ENCODE peak calls at places on chromosomes 16 and 17, in four cellular contexts. One of them, this sample, is unnamed.

GRCh38 chr17:61411114-61411943 is 11.7 kb downstream of the TBX2 start:
- DNase-seq in endodermal cell: peak; percentile 94
- DNase-seq in GM23338: peak; percentile 70
- DNase-seq in RWPE1: peak; percentile 45
- DNase-seq in this sample: no peak

GRCh38 chr17:38725066-38725465 is 5.1 kb upstream of the CISD3 start:
- DNase-seq in endodermal cell: no peak
- DNase-seq in GM23338: no peak
- DNase-seq in RWPE1: no peak
- DNase-seq in this sample: no peak

GRCh38 chr16:21166561-21166961 is 8.1 kb downstream of the LDAF1 start:
- DNase-seq in endodermal cell: peak; percentile 61
- DNase-seq in GM23338: peak; percentile 29
- DNase-seq in RWPE1: no peak
- DNase-seq in this sample: no peak

GRCh38 chr16:86925067-86925791 is 346.9 kb downstream of the FOXL1 start:
- DNase-seq in endodermal cell: no peak
- DNase-seq in GM23338: no peak
- DNase-seq in RWPE1: no peak
- DNase-seq in this sample: no peak

GRCh38 chr17:20944014-20944905 is 98.6 kb downstream of the USP22 start:
- DNase-seq in endodermal cell: peak; percentile 93
- DNase-seq in GM23338: peak; percentile 87
- DNase-seq in RWPE1: peak; percentile 38
- DNase-seq in this sample: no peak

GRCh38 chr16:1773703-1774455 is 945 bp upstream of the MRPS34 start:
- DNase-seq in endodermal cell: no peak
- DNase-seq in GM23338: no peak
- DNase-seq in RWPE1: peak; percentile 40
- DNase-seq in this sample: no peak

GRCh38 chr16:84223456-84223855 is 16.4 kb downstream of the KCNG4 start:
- DNase-seq in endodermal cell: no peak
- DNase-seq in GM23338: no peak
- DNase-seq in RWPE1: no peak
- DNase-seq in this sample: no peak

GRCh38 chr16:1677942-1678499 is at the start of gene JPT2:
- DNase-seq in endodermal cell: peak; percentile 99
- DNase-seq in GM23338: peak; percentile 98
- DNase-seq in RWPE1: peak; percentile 98
- DNase-seq in this sample: peak; percentile 80

GRCh38 chr17:48002920-48003685 is 32.2 kb downstream of the CDK5RAP3 start:
- DNase-seq in endodermal cell: peak; percentile 85
- DNase-seq in GM23338: peak; percentile 69
- DNase-seq in RWPE1: no peak
- DNase-seq in this sample: no peak

GRCh38 chr16:55853114-55853513 is 20.2 kb upstream of the CES1 start:
- DNase-seq in endodermal cell: no peak
- DNase-seq in GM23338: no peak
- DNase-seq in RWPE1: no peak
- DNase-seq in this sample: no peak

GRCh38 chr17:17506893-17507464 is 10.8 kb upstream of the RASD1 start:
- DNase-seq in endodermal cell: no peak
- DNase-seq in GM23338: no peak
- DNase-seq in RWPE1: no peak
- DNase-seq in this sample: no peak

GRCh38 chr16:88810166-88810867 is 1.4 kb downstream of the APRT start:
- DNase-seq in endodermal cell: peak; percentile 70
- DNase-seq in GM23338: no peak
- DNase-seq in RWPE1: peak; percentile 19
- DNase-seq in this sample: no peak

GRCh38 chr17:59427996-59428395 is 96.5 kb downstream of the YPEL2 start:
- DNase-seq in endodermal cell: no peak
- DNase-seq in GM23338: no peak
- DNase-seq in RWPE1: no peak
- DNase-seq in this sample: no peak

GRCh38 chr16:86466695-86467406 is 43.5 kb upstream of the FOXF1 start:
- DNase-seq in endodermal cell: no peak
- DNase-seq in GM23338: no peak
- DNase-seq in RWPE1: no peak
- DNase-seq in this sample: no peak

GRCh38 chr17:33284022-33284421 is 9.1 kb downstream of the ASIC2 start:
- DNase-seq in endodermal cell: no peak
- DNase-seq in GM23338: no peak
- DNase-seq in RWPE1: peak; percentile 81
- DNase-seq in this sample: peak; percentile 35

GRCh38 chr17:17084941-17085340 is 42.7 kb downstream of the MPRIP start:
- DNase-seq in endodermal cell: no peak
- DNase-seq in GM23338: no peak
- DNase-seq in RWPE1: no peak
- DNase-seq in this sample: no peak

GRCh38 chr17:15112881-15113617 is 152.1 kb downstream of the PMP22 start:
- DNase-seq in endodermal cell: peak; percentile 39
- DNase-seq in GM23338: no peak
- DNase-seq in RWPE1: no peak
- DNase-seq in this sample: no peak

GRCh38 chr16:23832882-23833281 is 2.9 kb upstream of the PRKCB start:
- DNase-seq in endodermal cell: no peak
- DNase-seq in GM23338: no peak
- DNase-seq in RWPE1: no peak
- DNase-seq in this sample: no peak

GRCh38 chr16:89343501-89344291 is 126.2 kb downstream of the ZNF778 start:
- DNase-seq in endodermal cell: no peak
- DNase-seq in GM23338: no peak
- DNase-seq in RWPE1: no peak
- DNase-seq in this sample: no peak

GRCh38 chr16:23712976-23713375 is at the start of gene ERN2:
- DNase-seq in endodermal cell: peak; percentile 78
- DNase-seq in GM23338: peak; percentile 73
- DNase-seq in RWPE1: no peak
- DNase-seq in this sample: no peak

GRCh38 chr16:84550096-84550495 is 45.6 kb upstream of the MEAK7 start:
- DNase-seq in endodermal cell: no peak
- DNase-seq in GM23338: no peak
- DNase-seq in RWPE1: no peak
- DNase-seq in this sample: no peak

GRCh38 chr17:5065227-5065744 is 13.0 kb upstream of the ZFP3 start:
- DNase-seq in endodermal cell: no peak
- DNase-seq in GM23338: no peak
- DNase-seq in RWPE1: no peak
- DNase-seq in this sample: no peak

GRCh38 chr16:14132696-14133048 is 61.6 kb downstream of the MRTFB start:
- DNase-seq in endodermal cell: no peak
- DNase-seq in GM23338: no peak
- DNase-seq in RWPE1: no peak
- DNase-seq in this sample: no peak

GRCh38 chr16:17414421-17414820 is 56.3 kb downstream of the XYLT1 start:
- DNase-seq in endodermal cell: no peak
- DNase-seq in GM23338: no peak
- DNase-seq in RWPE1: no peak
- DNase-seq in this sample: no peak

GRCh38 chr17:53150101-53150698 is 672.5 kb upstream of the KIF2B start:
- DNase-seq in endodermal cell: peak; percentile 42
- DNase-seq in GM23338: peak; percentile 67
- DNase-seq in RWPE1: peak; percentile 2
- DNase-seq in this sample: no peak

GRCh38 chr16:70438325-70438982 is 446 bp downstream of the ST3GAL2 start:
- DNase-seq in endodermal cell: peak; percentile 71
- DNase-seq in GM23338: peak; percentile 34
- DNase-seq in RWPE1: no peak
- DNase-seq in this sample: no peak

GRCh38 chr17:41695134-41695661 is 6.5 kb downstream of the EIF1 start:
- DNase-seq in endodermal cell: peak; percentile 67
- DNase-seq in GM23338: no peak
- DNase-seq in RWPE1: no peak
- DNase-seq in this sample: no peak

GRCh38 chr16:68237243-68238028 is 1.5 kb upstream of the ESRP2 start:
- DNase-seq in endodermal cell: peak; percentile 100
- DNase-seq in GM23338: peak; percentile 99
- DNase-seq in RWPE1: peak; percentile 97
- DNase-seq in this sample: peak; percentile 91

GRCh38 chr16:88554711-88555264 is 15.4 kb upstream of the ZC3H18 start:
- DNase-seq in endodermal cell: no peak
- DNase-seq in GM23338: no peak
- DNase-seq in RWPE1: no peak
- DNase-seq in this sample: no peak

GRCh38 chr16:84738255-84739038 is 38.6 kb downstream of the USP10 start:
- DNase-seq in endodermal cell: peak; percentile 93
- DNase-seq in GM23338: peak; percentile 95
- DNase-seq in RWPE1: peak; percentile 68
- DNase-seq in this sample: no peak

GRCh38 chr17:52660692-52661091 is 502.2 kb upstream of the CA10 start:
- DNase-seq in endodermal cell: no peak
- DNase-seq in GM23338: no peak
- DNase-seq in RWPE1: no peak
- DNase-seq in this sample: no peak

GRCh38 chr16:17374668-17375255 is 96.0 kb downstream of the XYLT1 start:
- DNase-seq in endodermal cell: no peak
- DNase-seq in GM23338: no peak
- DNase-seq in RWPE1: no peak
- DNase-seq in this sample: no peak

GRCh38 chr17:28749516-28750177 is 5.8 kb downstream of the TRAF4 start:
- DNase-seq in endodermal cell: peak; percentile 73
- DNase-seq in GM23338: peak; percentile 35
- DNase-seq in RWPE1: no peak
- DNase-seq in this sample: no peak
- H3K27ac ChIP-seq in endodermal cell: peak overlapping the region; percentile 50
- H3K27ac ChIP-seq in GM23338: peak overlapping the region; percentile 34
- H3K27ac ChIP-seq in RWPE1: peak overlapping the region; percentile 100
- H3K27ac ChIP-seq in this sample: peak overlapping the region; percentile 33

GRCh38 chr16:66740533-66740932 is 10.9 kb downstream of the DYNC1LI2 start:
- DNase-seq in endodermal cell: no peak
- DNase-seq in GM23338: no peak
- DNase-seq in RWPE1: no peak
- DNase-seq in this sample: no peak
- H3K27ac ChIP-seq in endodermal cell: peak overlapping the region; percentile 52
- H3K27ac ChIP-seq in GM23338: peak overlapping the region; percentile 46
- H3K27ac ChIP-seq in RWPE1: no peak overlapping the region
- H3K27ac ChIP-seq in this sample: peak overlapping the region; percentile 63

DNA sequence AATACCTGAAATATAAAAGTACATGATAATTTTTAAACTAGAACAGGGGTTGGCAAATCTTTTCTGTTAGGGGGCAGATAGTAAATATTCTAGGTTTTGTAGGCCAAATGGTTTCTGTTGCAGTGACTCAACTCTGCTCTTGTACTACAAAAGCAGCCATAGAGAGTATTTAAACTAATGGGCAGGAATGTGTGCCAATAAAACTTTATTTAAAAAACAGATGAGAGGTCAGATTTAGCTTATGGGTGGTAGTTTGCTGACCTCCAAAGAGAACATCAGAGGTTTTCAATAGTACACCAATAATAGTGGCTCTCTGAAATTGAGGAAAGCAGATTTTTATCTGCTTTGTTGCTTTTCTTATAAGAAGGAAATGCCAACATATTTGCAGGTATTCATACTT is 15.2 kb upstream of the FAM20A start:
- DNase-seq in endodermal cell: no peak
- DNase-seq in GM23338: no peak
- DNase-seq in RWPE1: no peak
- DNase-seq in this sample: no peak
- H3K27ac ChIP-seq in endodermal cell: no peak overlapping the region
- H3K27ac ChIP-seq in GM23338: no peak overlapping the region
- H3K27ac ChIP-seq in RWPE1: no peak overlapping the region
- H3K27ac ChIP-seq in this sample: no peak overlapping the region

GRCh38 chr17:80416940-80417293 is 1.9 kb downstream of the ENDOV start:
- DNase-seq in endodermal cell: no peak
- DNase-seq in GM23338: no peak
- DNase-seq in RWPE1: no peak
- DNase-seq in this sample: no peak

GRCh38 chr17:80418589-80418988 is 3.6 kb downstream of the ENDOV start:
- DNase-seq in endodermal cell: no peak
- DNase-seq in GM23338: no peak
- DNase-seq in RWPE1: no peak
- DNase-seq in this sample: no peak

GRCh38 chr17:80416260-80416939 is 1.4 kb downstream of the ENDOV start:
- DNase-seq in endodermal cell: no peak
- DNase-seq in GM23338: no peak
- DNase-seq in RWPE1: no peak
- DNase-seq in this sample: no peak

GRCh38 chr17:80421381-80422090 is 6.6 kb downstream of the ENDOV start:
- DNase-seq in endodermal cell: no peak
- DNase-seq in GM23338: no peak
- DNase-seq in RWPE1: no peak
- DNase-seq in this sample: no peak

DNA sequence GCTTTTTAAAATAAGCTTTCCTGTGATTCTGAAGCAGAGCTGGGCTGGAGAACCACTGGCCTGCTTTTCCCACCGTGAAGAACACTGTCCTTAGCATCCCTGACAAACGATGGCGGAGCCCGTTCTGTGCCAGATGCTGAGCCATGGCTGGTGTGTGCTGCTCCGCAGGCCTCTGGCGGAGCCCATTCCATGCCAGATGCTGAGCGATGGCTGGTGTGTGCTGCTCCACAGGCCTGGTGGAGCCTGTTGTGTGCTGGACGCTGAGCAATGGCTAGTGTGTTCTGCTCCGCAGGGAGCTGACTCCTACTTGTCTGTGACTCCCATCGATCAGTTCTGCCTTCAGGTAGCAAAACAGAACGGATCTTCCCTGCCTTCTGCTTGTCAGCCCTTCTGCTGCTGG is 4.3 kb downstream of the ENDOV start:
- DNase-seq in endodermal cell: no peak
- DNase-seq in GM23338: no peak
- DNase-seq in RWPE1: no peak
- DNase-seq in this sample: no peak
- H3K27ac ChIP-seq in endodermal cell: no peak overlapping the region
- H3K27ac ChIP-seq in GM23338: no peak overlapping the region
- H3K27ac ChIP-seq in RWPE1: peak overlapping the region; percentile 18
- H3K27ac ChIP-seq in this sample: no peak overlapping the region

GRCh38 chr17:2235792-2236365 is 67.7 kb downstream of the SMG6 start:
- DNase-seq in endodermal cell: no peak
- DNase-seq in GM23338: no peak
- DNase-seq in RWPE1: no peak
- DNase-seq in this sample: no peak

GRCh38 chr17:2233441-2233947 is 70.1 kb downstream of the SMG6 start:
- DNase-seq in endodermal cell: peak; percentile 55
- DNase-seq in GM23338: no peak
- DNase-seq in RWPE1: no peak
- DNase-seq in this sample: no peak

GRCh38 chr17:2230877-2231276 is 72.7 kb downstream of the SMG6 start:
- DNase-seq in endodermal cell: no peak
- DNase-seq in GM23338: no peak
- DNase-seq in RWPE1: no peak
- DNase-seq in this sample: no peak

GRCh38 chr17:2227025-2227699 is 76.4 kb downstream of the SMG6 start:
- DNase-seq in endodermal cell: no peak
- DNase-seq in GM23338: no peak
- DNase-seq in RWPE1: peak; percentile 59
- DNase-seq in this sample: no peak

GRCh38 chr17:2232244-2232638 is 71.3 kb downstream of the SMG6 start:
- DNase-seq in endodermal cell: no peak
- DNase-seq in GM23338: no peak
- DNase-seq in RWPE1: no peak
- DNase-seq in this sample: no peak
- H3K27ac ChIP-seq in endodermal cell: no peak overlapping the region
- H3K27ac ChIP-seq in GM23338: no peak overlapping the region
- H3K27ac ChIP-seq in RWPE1: no peak overlapping the region
- H3K27ac ChIP-seq in this sample: no peak overlapping the region

GRCh38 chr17:70110443-70110880 is 35.4 kb downstream of the KCNJ16 start:
- DNase-seq in endodermal cell: no peak
- DNase-seq in GM23338: no peak
- DNase-seq in RWPE1: no peak
- DNase-seq in this sample: no peak
- H3K27ac ChIP-seq in endodermal cell: no peak overlapping the region
- H3K27ac ChIP-seq in GM23338: no peak overlapping the region
- H3K27ac ChIP-seq in RWPE1: no peak overlapping the region
- H3K27ac ChIP-seq in this sample: no peak overlapping the region